ENCODE peak calls at places on chromosomes 3 and 15, in seven cellular contexts. F, L, G, E, H, J and U are unnamed samples.

GRCh38 chr3:120425877-120426276 is 24.9 kb downstream of the FSTL1 start:
- DNase-seq in F (peak), L (no peak), G (no peak), E (no peak), H (peak), J (no peak), U (no peak)

GRCh38 chr15:38354321-38354929 is 99.5 kb upstream of the FAM98B start:
- DNase-seq in F (peak), L (peak), G (no peak), E (peak), H (peak), J (peak), U (peak)

GRCh38 chr3:110815008-110815583 is 256.5 kb upstream of the NECTIN3 start:
- DNase-seq in F (peak), L (no peak), G (no peak), E (no peak), H (peak), J (no peak), U (no peak)

GRCh38 chr15:28456476-28457395 is 76.0 kb downstream of the GOLGA8G start:
- DNase-seq in F (peak), L (peak), G (peak), E (peak), H (no peak), J (no peak), U (peak)

GRCh38 chr3:190183121-190183520 is 62.4 kb upstream of the P3H2 start:
- DNase-seq in F (peak), L (no peak), G (no peak), E (peak), H (peak), J (peak), U (no peak)

GRCh38 chr3:62835594-62836236 is 39.5 kb downstream of the CADPS start:
- DNase-seq in F (no peak), L (no peak), G (no peak), E (no peak), H (no peak), J (no peak), U (no peak)

GRCh38 chr15:63899193-63899592 is 65.4 kb upstream of the HERC1 start:
- DNase-seq in F (no peak), L (no peak), G (no peak), E (no peak), H (no peak), J (no peak), U (no peak)

GRCh38 chr3:183812746-183813445 is 12.5 kb downstream of the MAP6D1 start:
- DNase-seq in F (no peak), L (no peak), G (no peak), E (no peak), H (no peak), J (no peak), U (no peak)

GRCh38 chr3:172355836-172356235 is 92.4 kb downstream of the GHSR start:
- DNase-seq in F (peak), L (no peak), G (no peak), E (no peak), H (peak), J (peak), U (no peak)

GRCh38 chr3:65894679-65895078 is 144.0 kb downstream of the MAGI1 start:
- DNase-seq in F (peak), L (no peak), G (no peak), E (no peak), H (peak), J (no peak), U (no peak)

GRCh38 chr15:57069423-57069822 is 151.0 kb downstream of the TCF12 start:
- DNase-seq in F (no peak), L (no peak), G (no peak), E (no peak), H (no peak), J (no peak), U (no peak)

GRCh38 chr15:48966595-48967301 is 3.0 kb upstream of the SHC4 start:
- DNase-seq in F (peak), L (no peak), G (no peak), E (no peak), H (peak), J (no peak), U (no peak)

DNA sequence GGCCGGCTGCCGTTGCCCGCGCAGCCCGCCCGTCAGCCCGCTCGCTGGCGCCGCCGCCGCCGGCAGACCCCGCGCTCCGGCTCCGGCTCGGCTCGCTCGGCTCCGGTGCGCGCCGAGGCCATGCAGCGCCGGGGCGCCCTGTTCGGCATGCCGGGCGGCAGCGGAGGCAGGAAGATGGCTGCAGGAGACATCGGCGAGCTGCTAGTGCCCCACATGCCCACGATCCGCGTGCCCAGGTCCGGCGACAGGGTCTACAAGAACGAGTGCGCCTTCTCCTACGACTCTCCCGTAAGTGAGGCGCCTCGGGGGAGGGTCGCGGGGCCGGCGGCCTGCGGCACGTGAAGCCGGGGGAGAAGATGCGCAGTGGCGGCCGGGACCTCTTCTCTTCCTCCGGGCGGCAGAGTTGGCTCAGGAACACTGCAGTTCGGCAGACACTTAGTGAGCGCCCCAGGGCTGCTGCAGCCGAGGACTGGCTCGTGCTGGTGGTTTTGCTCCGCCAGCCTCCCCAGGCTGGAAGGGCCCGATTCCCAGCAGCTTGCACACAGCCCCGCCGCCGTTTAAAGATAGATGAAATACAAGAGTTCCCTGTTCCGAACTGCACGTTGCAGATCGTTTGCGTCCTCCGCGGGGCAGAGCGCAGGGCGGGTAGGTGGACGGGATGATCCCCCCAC is 401 bp downstream of the USP13 start:
- DNase-seq in F (peak), L (peak), G (peak), E (peak), H (peak), J (peak), U (peak)
- TF ChIP-seq CTCF in F (peak), L (no peak), G (no peak), E (peak), H (no peak), J (peak), U (no peak)

DNA sequence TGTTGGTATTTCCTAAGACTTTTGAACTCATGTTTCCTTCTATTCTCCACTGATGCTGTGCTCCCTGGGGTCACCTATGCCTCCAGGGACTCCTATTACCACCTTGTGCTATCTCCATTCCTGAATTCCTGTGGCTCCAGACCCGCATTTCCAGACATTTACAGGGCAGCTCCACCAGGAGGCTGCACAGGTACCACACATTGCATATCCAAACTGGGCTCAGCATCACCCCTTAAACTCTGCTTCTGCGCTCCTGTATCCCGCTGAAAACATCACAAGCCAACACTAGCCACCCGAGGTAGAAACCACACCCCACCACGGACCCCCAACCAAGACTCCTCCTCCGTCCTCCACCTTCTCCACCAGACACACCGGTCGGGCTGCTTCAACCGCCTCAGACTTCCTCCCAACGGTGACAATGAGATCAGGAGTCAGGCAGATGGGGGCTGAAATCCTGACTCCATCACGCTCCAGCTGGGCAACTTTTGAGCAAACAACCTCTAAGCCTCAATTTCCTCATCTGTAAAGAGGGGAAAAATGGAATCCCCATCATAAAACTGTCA is 10.4 kb downstream of the TNK2 start:
- DNase-seq in F (no peak), L (no peak), G (no peak), E (peak), H (no peak), J (no peak), U (no peak)
- TF ChIP-seq CTCF in F (no peak), L (peak), G (no peak), E (peak), H (no peak), J (no peak), U (no peak)

GRCh38 chr3:50539887-50540286 is 27.7 kb downstream of the C3orf18 start:
- DNase-seq in F (no peak), L (no peak), G (no peak), E (no peak), H (no peak), J (no peak), U (no peak)

GRCh38 chr3:50539356-50539838 is 28.1 kb downstream of the C3orf18 start:
- DNase-seq in F (no peak), L (no peak), G (no peak), E (peak), H (no peak), J (no peak), U (no peak)

GRCh38 chr3:50537421-50538129 is 30.0 kb downstream of the C3orf18 start:
- DNase-seq in F (no peak), L (no peak), G (no peak), E (no peak), H (no peak), J (no peak), U (no peak)

GRCh38 chr3:50545781-50546180 is 21.8 kb downstream of the C3orf18 start:
- DNase-seq in F (no peak), L (no peak), G (no peak), E (peak), H (no peak), J (no peak), U (no peak)

DNA sequence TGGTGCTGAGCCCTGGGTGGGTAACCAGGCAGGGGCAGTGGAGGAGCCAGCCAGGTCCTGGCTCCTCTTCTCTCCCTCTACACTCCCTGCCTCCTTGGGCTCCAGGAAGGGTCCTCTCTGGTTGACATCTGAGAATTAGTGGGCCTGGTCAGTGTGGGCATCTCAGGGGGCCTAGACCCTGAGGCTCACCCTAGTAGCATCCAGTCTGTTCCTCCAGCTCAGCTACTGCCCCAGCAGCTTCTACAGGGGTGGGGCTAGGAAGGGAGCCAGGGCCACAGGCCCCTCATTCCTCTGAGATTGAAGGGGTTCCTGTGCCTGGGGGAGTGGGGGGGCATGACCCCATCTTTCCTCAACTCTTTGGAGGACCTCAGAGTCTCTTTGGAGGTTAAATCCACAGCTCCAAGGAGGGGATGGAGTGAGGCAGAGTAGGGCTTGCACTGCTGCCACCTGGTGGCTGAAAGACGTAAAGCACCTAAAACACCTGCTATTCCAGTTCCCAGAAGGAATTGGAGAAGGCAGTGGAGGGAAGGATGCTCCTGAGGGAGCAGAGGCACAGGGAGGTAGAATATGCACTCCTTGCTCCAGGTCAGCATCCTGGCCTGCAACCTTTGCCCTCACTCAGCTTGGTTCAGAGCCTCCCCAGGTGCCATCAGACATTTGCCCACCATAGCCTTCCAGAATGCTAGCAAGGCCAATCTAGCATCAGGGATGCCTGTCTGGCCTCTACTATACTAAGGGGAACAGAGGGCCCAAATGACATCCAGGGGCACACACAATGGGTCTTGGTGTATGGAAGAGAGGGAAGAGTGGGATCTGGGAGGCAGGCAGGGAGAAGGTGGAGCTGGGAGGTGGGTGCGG is 25.1 kb downstream of the C3orf18 start:
- DNase-seq in F (peak), L (peak), G (peak), E (peak), H (peak), J (peak), U (peak)
- TF ChIP-seq CTCF in F (peak), L (peak), G (peak), E (peak), H (peak), J (peak), U (peak)

DNA sequence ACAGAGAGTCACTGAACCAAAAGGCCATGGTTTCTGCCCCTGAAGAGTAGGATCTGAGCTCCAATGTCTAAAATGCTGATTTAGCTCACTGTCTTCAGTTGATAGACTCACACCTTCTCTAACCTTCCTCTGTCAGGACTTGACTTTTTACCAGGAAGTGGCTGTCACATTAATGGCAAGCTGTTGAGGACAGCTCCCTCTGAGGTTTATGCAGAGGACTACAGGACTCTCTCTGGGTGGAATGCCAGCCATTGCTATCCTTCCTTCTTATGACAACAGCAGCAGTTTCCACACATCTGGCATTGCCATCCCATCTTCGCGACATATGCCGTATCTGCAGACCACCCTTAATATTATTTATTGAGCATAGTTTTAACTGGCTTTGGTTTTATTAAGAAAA is 103.8 kb upstream of the PRICKLE2 start:
- DNase-seq in F (no peak), L (no peak), G (no peak), E (peak), H (no peak), J (no peak), U (no peak)
- TF ChIP-seq CTCF in F (no peak), L (peak), G (no peak), E (peak), H (peak), J (no peak), U (no peak)

GRCh38 chr15:86919581-86919980 is 839.9 kb downstream of the AGBL1 start:
- DNase-seq in F (no peak), L (no peak), G (no peak), E (no peak), H (no peak), J (no peak), U (no peak)

GRCh38 chr15:86911022-86911421 is 831.4 kb downstream of the AGBL1 start:
- DNase-seq in F (no peak), L (no peak), G (no peak), E (no peak), H (no peak), J (no peak), U (no peak)

GRCh38 chr15:86916671-86917450 is 837.2 kb downstream of the AGBL1 start:
- DNase-seq in F (no peak), L (no peak), G (no peak), E (no peak), H (no peak), J (no peak), U (peak)

GRCh38 chr15:86915811-86916331 is 836.2 kb downstream of the AGBL1 start:
- DNase-seq in F (peak), L (peak), G (no peak), E (peak), H (peak), J (peak), U (peak)
- TF ChIP-seq CTCF in F (peak), L (peak), G (no peak), E (peak), H (peak), J (peak), U (peak)

GRCh38 chr3:43995078-43995928 is 246.4 kb upstream of the TOPAZ1 start:
- DNase-seq in F (no peak), L (peak), G (no peak), E (peak), H (no peak), J (peak), U (peak)
- TF ChIP-seq CTCF in F (no peak), L (no peak), G (no peak), E (peak), H (no peak), J (no peak), U (no peak)

GRCh38 chr15:39406485-39406884 is 174.4 kb upstream of the THBS1 start:
- DNase-seq in F (no peak), L (no peak), G (no peak), E (no peak), H (no peak), J (no peak), U (no peak)
- TF ChIP-seq CTCF in F (no peak), L (no peak), G (no peak), E (no peak), H (no peak), J (no peak), U (no peak)

GRCh38 chr3:150577854-150578253 is 25.3 kb upstream of the SELENOT start:
- DNase-seq in F (no peak), L (no peak), G (no peak), E (no peak), H (no peak), J (peak), U (no peak)
- TF ChIP-seq CTCF in F (no peak), L (peak), G (no peak), E (no peak), H (no peak), J (peak), U (no peak)

DNA sequence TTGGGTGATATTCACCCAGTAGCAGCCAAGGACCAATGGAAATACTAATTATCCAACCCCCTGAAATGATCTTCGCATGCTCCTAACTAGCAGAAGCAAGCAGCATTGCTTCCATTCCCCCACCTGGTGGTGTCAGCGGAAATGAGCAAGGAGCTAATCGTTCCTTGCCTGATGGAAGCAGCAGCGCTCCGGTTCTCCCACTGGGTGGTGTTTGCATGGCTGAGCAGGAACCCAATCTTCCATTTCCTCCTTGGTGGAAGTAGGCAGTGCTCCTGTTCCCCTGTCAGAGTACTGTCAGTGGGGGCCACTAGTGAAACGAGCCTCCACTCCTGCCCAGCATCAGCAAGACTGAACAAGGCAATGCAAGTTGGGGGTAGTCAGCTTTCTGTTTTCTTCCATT is 311.5 kb downstream of the CACNA2D3 start:
- DNase-seq in F (no peak), L (peak), G (no peak), E (peak), H (no peak), J (peak), U (no peak)
- TF ChIP-seq CTCF in F (no peak), L (peak), G (no peak), E (peak), H (no peak), J (peak), U (no peak)

GRCh38 chr3:134559591-134559990 is 73.7 kb downstream of the CEP63 start:
- DNase-seq in F (no peak), L (no peak), G (no peak), E (no peak), H (no peak), J (no peak), U (no peak)

GRCh38 chr3:134563614-134564013 is 77.8 kb downstream of the CEP63 start:
- DNase-seq in F (no peak), L (no peak), G (no peak), E (no peak), H (no peak), J (no peak), U (no peak)

GRCh38 chr3:134567605-134568004 is 81.7 kb downstream of the CEP63 start:
- DNase-seq in F (peak), L (no peak), G (no peak), E (no peak), H (no peak), J (no peak), U (no peak)

GRCh38 chr3:134564991-134565390 is 79.1 kb downstream of the CEP63 start:
- DNase-seq in F (no peak), L (no peak), G (no peak), E (no peak), H (no peak), J (no peak), U (no peak)

GRCh38 chr3:134562055-134562454 is 76.2 kb downstream of the CEP63 start:
- DNase-seq in F (no peak), L (no peak), G (no peak), E (no peak), H (no peak), J (no peak), U (no peak)
- TF ChIP-seq CTCF in F (no peak), L (no peak), G (no peak), E (no peak), H (no peak), J (no peak), U (no peak)